ENCODE peak calls at places on chromosomes 4 and X, in ten cellular contexts. I is CD4-positive, alpha-beta T cell; U is lower leg skin; A is NCI-H446; H is activated T-helper 2 cell treated with anti-CD3 and anti-CD28 coated beads, Interferon-gamma antibody, Interleukin-2, Interleukin-4, amounts not matched to agents 10 μg/mL and 5 μg/mL and 100 μg/mL, durations not matched to agents 14 hours and 24 hours and 36 hours; X is CD4-positive, alpha-beta memory T cell; G is pancreas; K is T-cell; O is activated naive CD4-positive, alpha-beta T cell treated with anti-CD3 and anti-CD28 coated beads, Interleukin-2, amount 50 U/mL, for 72 hours; P is GM23248. L is an unnamed sample.

GRCh38 chr4:21845663-21846062 is 102.9 kb downstream of the KCNIP4 start:
- DNase-seq in I (no peak), U (no peak), A (no peak), H (no peak), X (no peak), G (no peak), K (no peak), O (no peak), P (peak), L (no peak)

GRCh38 chrX:24190500-24191156 is 41.1 kb downstream of the ZFX start:
- DNase-seq in I (no peak), U (no peak), A (no peak), H (no peak), X (no peak), G (no peak), K (no peak), O (no peak), P (peak), L (no peak)

GRCh38 chr4:51909236-51909703 is 66.3 kb downstream of the DCUN1D4 start:
- DNase-seq in I (no peak), U (no peak), A (no peak), H (no peak), X (no peak), G (peak), K (no peak), O (no peak), P (no peak), L (no peak)

GRCh38 chr4:86131456-86131855 is 228.4 kb downstream of the MAPK10 start:
- DNase-seq in I (no peak), U (no peak), A (no peak), H (no peak), X (no peak), G (no peak), K (no peak), O (no peak), P (no peak), L (no peak)

GRCh38 chr4:76055005-76055404 is 19.1 kb upstream of the CXCL11 start:
- DNase-seq in I (no peak), U (no peak), A (no peak), H (no peak), X (no peak), G (no peak), K (no peak), O (no peak), P (no peak), L (no peak)

GRCh38 chr4:143016171-143016570 is 168.5 kb upstream of the USP38 start:
- DNase-seq in I (no peak), U (no peak), A (no peak), H (no peak), X (no peak), G (no peak), K (no peak), O (no peak), P (no peak), L (no peak)

GRCh38 chrX:386768-387575 is at the start of gene PPP2R3B:
- DNase-seq in I (peak), U (peak), A (no peak), H (peak), X (peak), G (peak), K (peak), O (peak), P (peak), L (peak)

GRCh38 chrX:15475486-15475885 is 17.6 kb downstream of the PIR start:
- DNase-seq in I (no peak), U (no peak), A (no peak), H (no peak), X (no peak), G (no peak), K (no peak), O (no peak), P (no peak), L (no peak)

GRCh38 chr4:8117278-8117682 is 41.3 kb downstream of the ABLIM2 start:
- DNase-seq in I (no peak), U (no peak), A (no peak), H (peak), X (peak), G (peak), K (peak), O (no peak), P (peak), L (no peak)